ENCODE peak calls at places on chromosomes 13 and 19, in ten cellular contexts. A is Peyer's patch; Y is endodermal cell; F is iPS DF 6.9; M is NCI-H1105 treated with DMSO at 0.1 percent for 48 hours; C is activated naive CD8-positive, alpha-beta T cell treated with anti-CD3 and anti-CD28 coated beads, Interleukin-2, amount 50 U/mL, for 24 hours; U is H1; S is HEK293T; R is fibroblast of lung; J is nephron progenitor cell. P is an unnamed sample.
A peak's percentile ranks its signal among the peaks of the same experiment; 100 is the strongest.

GRCh38 chr19:52518646-52519045 is 8.8 kb upstream of the ZNF808 start:
- DNase-seq in S (no peak), M (no peak), R (no peak), U (no peak), Y (no peak), A (no peak), C (no peak), F (no peak), J (no peak), P (no peak)

GRCh38 chr13:111319521-111319920 is 921 bp upstream of the TEX29 start:
- DNase-seq in Y (no peak), U (no peak), F (no peak), S (no peak), J (no peak), R (no peak), A (peak; percentile 33), C (no peak), M (no peak), P (no peak)

GRCh38 chr19:18278521-18279265 is 2.7 kb downstream of the JUND start:
- DNase-seq in F (no peak), S (no peak), Y (peak; percentile 70), A (no peak), R (no peak), J (peak; percentile 18), U (no peak), C (no peak), M (no peak), P (peak; percentile 25)

GRCh38 chr19:3519126-3519525 is 13.0 kb downstream of the FZR1 start:
- DNase-seq in J (no peak), M (no peak), C (no peak), U (no peak), Y (no peak), R (no peak), S (no peak), F (no peak), A (no peak), P (no peak)

GRCh38 chr19:27833031-27833430 is 1379.9 kb downstream of the UQCRFS1 start:
- DNase-seq in J (no peak), A (no peak), M (no peak), U (no peak), S (no peak), C (no peak), F (no peak), R (no peak), Y (no peak), P (no peak)

GRCh38 chr13:27353166-27353583 is 71.2 kb upstream of the GTF3A start:
- DNase-seq in U (no peak), M (no peak), R (peak; percentile 50), A (no peak), C (no peak), J (no peak), S (no peak), Y (no peak), F (no peak), P (peak; percentile 47)

GRCh38 chr19:5966215-5966614 is 11.7 kb downstream of the RANBP3 start:
- DNase-seq in J (no peak), M (no peak), A (no peak), F (no peak), R (peak; percentile 88), Y (no peak), S (no peak), C (no peak), U (no peak), P (no peak)

GRCh38 chr13:31032574-31033095 is 100.2 kb downstream of the TEX26 start:
- DNase-seq in C (no peak), M (no peak), U (no peak), Y (no peak), J (no peak), R (no peak), F (no peak), S (no peak), A (no peak), P (no peak)

GRCh38 chr13:33313504-33313903 is 27.9 kb upstream of the STARD13 start:
- DNase-seq in J (no peak), C (no peak), A (no peak), Y (no peak), R (no peak), S (no peak), U (no peak), F (no peak), M (no peak), P (no peak)

GRCh38 chr19:2627319-2627829 is 75.1 kb downstream of the GNG7 start:
- DNase-seq in S (no peak), A (peak; percentile 80), R (peak; percentile 97), U (no peak), J (no peak), C (peak; percentile 50), M (no peak), Y (no peak), F (no peak), P (peak; percentile 99)

GRCh38 chr19:9995999-9996398 is 14.3 kb downstream of the COL5A3 start:
- DNase-seq in S (no peak), M (no peak), Y (no peak), J (no peak), A (no peak), C (no peak), R (no peak), F (no peak), U (no peak), P (no peak)

GRCh38 chr19:17394891-17395415 is 957 bp upstream of the CCDC194 start:
- DNase-seq in C (peak; percentile 87), R (peak; percentile 27), M (no peak), U (peak; percentile 89), F (no peak), Y (peak; percentile 89), A (peak; percentile 75), S (peak; percentile 70), J (peak; percentile 50), P (peak; percentile 75)

GRCh38 chr13:48641404-48641803 is 12.3 kb upstream of the CYSLTR2 start:
- DNase-seq in F (no peak), S (no peak), C (no peak), M (no peak), U (no peak), R (no peak), Y (no peak), A (no peak), J (no peak), P (no peak)

GRCh38 chr19:7153008-7153407 is 83.5 kb downstream of the ZNF557 start:
- DNase-seq in F (no peak), M (no peak), U (no peak), R (peak; percentile 8), C (no peak), S (no peak), Y (no peak), J (no peak), A (no peak), P (no peak)

GRCh38 chr13:31947506-31947905 is 84.1 kb upstream of the FRY start:
- DNase-seq in A (no peak), C (no peak), M (no peak), S (no peak), U (no peak), J (no peak), Y (no peak), R (no peak), F (no peak), P (peak; percentile 48)

GRCh38 chr19:10611907-10612306 is 13.4 kb upstream of the SLC44A2 start:
- DNase-seq in M (no peak), Y (no peak), J (no peak), F (no peak), A (no peak), R (no peak), C (no peak), U (no peak), S (no peak), P (no peak)

GRCh38 chr19:16836115-16836905 is 7.1 kb downstream of the SIN3B start:
- DNase-seq in S (no peak), M (no peak), A (no peak), C (peak; percentile 12), Y (peak; percentile 64), U (no peak), R (no peak), J (no peak), F (no peak), P (no peak)

GRCh38 chr13:112752211-112752610 is 62.4 kb downstream of the ATP11A start:
- DNase-seq in S (no peak), F (no peak), Y (no peak), A (no peak), C (no peak), M (no peak), R (no peak), J (no peak), U (no peak), P (no peak)

P was measured in EL.